ENCODE peak calls at places on chromosomes 6 and 20, in six cellular contexts. F, U, H, P, L and R are unnamed samples.

GRCh38 chr6:89148016-89148750 is 2.3 kb downstream of the PM20D2 start:
- DNase-seq in F (no peak), U (no peak), H (no peak), P (no peak), L (no peak), R (no peak)

GRCh38 chr6:327538-328183 is 35.4 kb downstream of the DUSP22 start:
- DNase-seq in F (peak), U (no peak), H (no peak), P (no peak), L (peak), R (peak)

GRCh38 chr6:153032255-153032882 is 29.9 kb upstream of the MTRF1L start:
- DNase-seq in F (peak), U (no peak), H (peak), P (no peak), L (no peak), R (peak)

GRCh38 chr6:39884696-39885095 is 49.6 kb downstream of the MOCS1 start:
- DNase-seq in F (peak), U (no peak), H (no peak), P (no peak), L (no peak), R (peak)

GRCh38 chr6:106132153-106132698 is 46.1 kb downstream of the PRDM1 start:
- DNase-seq in F (no peak), U (no peak), H (no peak), P (no peak), L (no peak), R (no peak)

GRCh38 chr6:163193326-163193725 is 221.2 kb upstream of the QKI start:
- DNase-seq in F (no peak), U (no peak), H (no peak), P (no peak), L (no peak), R (no peak)

GRCh38 chr6:105650367-105650766 is 247.5 kb upstream of the PREP start:
- DNase-seq in F (no peak), U (no peak), H (no peak), P (no peak), L (no peak), R (no peak)

GRCh38 chr20:13221673-13222318 is 722 bp downstream of the ISM1 start:
- DNase-seq in F (peak), U (peak), H (peak), P (peak), L (peak), R (peak)

GRCh38 chr6:144585217-144585814 is 300.2 kb downstream of the UTRN start:
- DNase-seq in F (peak), U (peak), H (peak), P (no peak), L (no peak), R (peak)

GRCh38 chr6:159693894-159694545 is 979 bp upstream of the SOD2 start:
- DNase-seq in F (peak), U (peak), H (no peak), P (no peak), L (no peak), R (no peak)

GRCh38 chr6:111691345-111692225 is 85.9 kb upstream of the TRAF3IP2 start:
- DNase-seq in F (peak), U (peak), H (no peak), P (no peak), L (no peak), R (peak)

GRCh38 chr20:1943267-1944002 is 48.2 kb downstream of the SIRPA start:
- DNase-seq in F (peak), U (peak), H (no peak), P (peak), L (peak), R (peak)

GRCh38 chr6:83696674-83697073 is 12.2 kb downstream of the SNAP91 start:
- DNase-seq in F (peak), U (no peak), H (no peak), P (no peak), L (no peak), R (no peak)

GRCh38 chr20:62023935-62024334 is 41.7 kb downstream of the TAF4 start:
- DNase-seq in F (no peak), U (no peak), H (no peak), P (no peak), L (no peak), R (no peak)

GRCh38 chr6:42021847-42022754 is 28.2 kb upstream of the TAF8 start:
- DNase-seq in F (peak), U (no peak), H (no peak), P (no peak), L (no peak), R (no peak)

GRCh38 chr20:610130-611046 is at the start of gene TCF15:
- DNase-seq in F (no peak), U (no peak), H (no peak), P (peak), L (peak), R (no peak)

GRCh38 chr6:111972714-111973678 is 80.9 kb upstream of the CCN6 start:
- DNase-seq in F (peak), U (no peak), H (no peak), P (peak), L (no peak), R (peak)

GRCh38 chr6:85078071-85078470 is 313.7 kb upstream of the TBX18 start:
- DNase-seq in F (peak), U (no peak), H (no peak), P (no peak), L (no peak), R (peak)

GRCh38 chr6:3385660-3386151 is 71.1 kb downstream of the SLC22A23 start:
- DNase-seq in F (peak), U (no peak), H (no peak), P (no peak), L (no peak), R (peak)

GRCh38 chr6:99178168-99178567 is 171.3 kb downstream of the FAXC start:
- DNase-seq in F (no peak), U (no peak), H (no peak), P (no peak), L (no peak), R (no peak)

GRCh38 chr6:15359335-15359862 is 113.5 kb downstream of the JARID2 start:
- DNase-seq in F (no peak), U (no peak), H (no peak), P (no peak), L (no peak), R (no peak)

GRCh38 chr6:123994891-123995635 is 191.4 kb downstream of the NKAIN2 start:
- DNase-seq in F (no peak), U (no peak), H (no peak), P (no peak), L (no peak), R (no peak)

GRCh38 chr6:67068781-67069180 is 1361.8 kb upstream of the EYS start:
- DNase-seq in F (no peak), U (no peak), H (no peak), P (no peak), L (no peak), R (no peak)

DNA sequence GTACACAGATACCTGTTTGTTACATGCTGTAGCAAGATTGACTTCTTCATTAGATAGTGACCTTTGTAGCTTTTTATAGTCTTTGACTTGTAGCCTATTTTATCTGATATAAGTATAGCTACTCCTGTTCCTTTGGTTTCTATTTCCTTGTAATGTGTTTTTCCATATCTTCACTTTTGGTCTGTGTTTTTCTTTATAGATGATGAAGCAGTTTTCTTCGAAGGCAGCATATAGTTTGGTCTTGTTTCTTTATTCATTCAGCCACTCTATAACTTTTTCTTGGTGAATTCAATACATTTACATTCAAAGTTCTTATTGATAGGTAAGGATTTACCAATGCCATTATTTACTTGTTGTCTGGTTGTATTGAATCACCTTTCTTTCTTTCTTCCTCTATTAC is 1357.3 kb upstream of the EYS start:
- DNase-seq in F (no peak), U (no peak), H (no peak), P (no peak), L (no peak), R (no peak)
- H3K4me3 ChIP-seq in F (no peak), U (no peak), H (no peak), P (no peak), L (no peak), R (no peak)

GRCh38 chr6:37566209-37566859 is 66.6 kb upstream of the CCDC167 start:
- DNase-seq in F (peak), U (peak), H (peak), P (peak), L (peak), R (no peak)
- TF ChIP-seq CTCF in F (peak), U (peak), H (peak), P (peak), L (peak), R (peak)

GRCh38 chr6:34514112-34514511 is 42.0 kb downstream of the SPDEF start:
- DNase-seq in F (no peak), U (no peak), H (no peak), P (peak), L (peak), R (no peak)

GRCh38 chr6:34511923-34512737 is 44.0 kb downstream of the SPDEF start:
- DNase-seq in F (no peak), U (no peak), H (no peak), P (peak), L (peak), R (no peak)

GRCh38 chr6:34514593-34515472 is 41.3 kb downstream of the SPDEF start:
- DNase-seq in F (peak), U (no peak), H (no peak), P (peak), L (peak), R (peak)

GRCh38 chr6:34512738-34513115 is 43.4 kb downstream of the SPDEF start:
- DNase-seq in F (no peak), U (no peak), H (no peak), P (no peak), L (peak), R (peak)

DNA sequence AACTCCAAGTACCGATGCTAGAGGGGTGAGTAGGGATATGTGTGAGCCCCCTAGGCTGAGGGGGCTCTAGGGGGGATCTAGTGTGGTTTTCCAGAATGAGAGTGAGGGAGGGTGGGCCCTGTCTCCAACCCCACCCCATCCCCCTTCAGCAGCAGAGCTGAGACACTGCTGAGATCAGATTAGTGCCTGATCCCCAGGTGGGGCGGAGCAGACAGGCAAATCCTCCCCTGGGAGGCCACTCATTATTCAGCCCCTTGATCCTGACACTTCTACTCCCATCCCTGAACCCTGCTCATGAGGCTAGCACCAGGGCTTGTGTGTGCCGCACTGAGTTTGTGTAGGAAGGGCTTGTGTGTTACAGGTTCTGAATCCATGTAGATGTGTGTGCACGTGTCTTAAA is 42.5 kb downstream of the SPDEF start:
- DNase-seq in F (no peak), U (no peak), H (no peak), P (peak), L (peak), R (no peak)
- H3K4me3 ChIP-seq in F (no peak), U (no peak), H (no peak), P (no peak), L (no peak), R (no peak)

DNA sequence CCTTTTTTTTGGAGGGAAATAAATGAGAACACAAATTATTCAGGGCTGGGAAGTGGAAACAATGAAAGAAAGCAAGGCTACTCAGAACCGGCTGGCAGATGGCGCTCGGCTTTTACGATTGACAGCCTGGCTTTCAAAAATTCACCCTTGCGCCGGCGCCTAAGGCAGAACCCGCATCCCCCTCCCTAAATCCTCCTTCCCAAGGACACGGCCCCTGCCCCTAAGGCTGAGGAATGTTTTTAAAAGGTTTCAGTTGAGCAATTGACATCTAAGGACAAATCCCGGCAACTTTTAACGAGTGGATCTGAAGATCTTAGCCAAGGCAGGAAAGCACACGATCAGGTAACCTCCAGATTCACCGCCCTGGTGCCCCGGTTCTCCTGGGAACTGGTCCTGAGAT is 16.3 kb downstream of the GNAS start:
- DNase-seq in F (no peak), U (no peak), H (no peak), P (no peak), L (no peak), R (no peak)
- TF ChIP-seq CTCF in F (no peak), U (no peak), H (peak), P (peak), L (peak), R (peak)

GRCh38 chr6:36523936-36524499 is 23.3 kb downstream of the STK38 start:
- DNase-seq in F (no peak), U (no peak), H (no peak), P (no peak), L (no peak), R (no peak)
- H3K4me3 ChIP-seq in F (no peak), U (no peak), H (no peak), P (no peak), L (no peak), R (no peak)

DNA sequence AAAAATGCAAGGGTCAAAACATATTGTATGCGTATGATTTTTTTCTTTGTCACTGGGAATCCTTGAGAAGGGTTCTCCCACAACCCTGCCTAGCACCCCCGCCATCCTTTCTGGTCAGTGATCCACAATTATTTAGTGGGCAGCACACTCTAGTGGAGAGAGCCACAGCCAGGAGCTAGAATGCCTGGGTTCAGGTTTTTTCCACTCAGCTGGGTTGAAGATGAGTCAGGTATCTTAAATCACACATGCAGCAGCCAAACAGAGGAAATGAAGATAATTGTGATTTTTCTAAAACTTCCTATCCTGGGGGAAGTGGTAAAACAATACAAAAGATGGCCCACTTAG is 243.1 kb downstream of the PKHD1 start:
- DNase-seq in F (no peak), U (no peak), H (peak), P (no peak), L (no peak), R (no peak)
- TF ChIP-seq CTCF in F (no peak), U (no peak), H (peak), P (no peak), L (no peak), R (no peak)

GRCh38 chr20:21623074-21623780 is 82.2 kb upstream of the PAX1 start:
- DNase-seq in F (no peak), U (no peak), H (no peak), P (no peak), L (no peak), R (no peak)
- H3K4me3 ChIP-seq in F (no peak), U (no peak), H (no peak), P (no peak), L (no peak), R (no peak)

GRCh38 chr6:149437212-149437611 is 37.1 kb downstream of the SUMO4 start:
- DNase-seq in F (no peak), U (no peak), H (no peak), P (no peak), L (no peak), R (no peak)
- TF ChIP-seq CTCF in F (no peak), U (no peak), H (no peak), P (no peak), L (no peak), R (no peak)

DNA sequence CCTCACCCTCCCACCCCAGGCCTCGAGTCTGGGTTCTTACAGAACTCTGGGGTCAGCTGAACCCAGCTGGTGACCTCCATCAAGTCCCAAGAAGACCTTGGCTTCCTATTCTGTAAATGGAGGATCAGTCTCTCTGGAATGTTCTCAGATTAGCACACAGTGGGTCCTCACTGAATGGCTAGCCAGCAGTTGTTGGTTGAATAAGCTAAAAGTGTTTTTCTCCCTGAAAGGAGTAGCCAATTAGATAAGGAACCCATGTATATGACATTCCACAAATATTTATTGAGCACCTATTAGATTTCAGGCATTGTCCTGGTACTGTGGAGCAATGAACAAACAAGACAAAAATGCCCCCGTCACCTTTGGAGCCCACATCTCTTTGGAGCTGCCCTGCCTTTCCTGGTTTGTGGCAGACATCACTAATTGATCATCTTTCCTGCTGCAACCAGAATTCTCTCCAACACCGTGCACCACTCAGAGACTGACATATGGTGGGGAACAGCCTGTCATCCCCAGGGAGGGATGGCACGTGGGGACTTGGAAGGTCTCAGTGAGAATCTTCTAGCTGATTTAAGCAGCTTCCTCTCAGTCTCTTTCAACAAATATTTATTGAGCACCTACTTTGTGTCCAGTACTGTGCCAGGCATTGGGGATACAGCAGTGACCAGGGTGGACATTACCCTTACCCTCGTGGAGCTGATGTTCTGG is 81.9 kb downstream of the CEBPB start:
- DNase-seq in F (no peak), U (no peak), H (no peak), P (no peak), L (no peak), R (no peak)
- H3K4me3 ChIP-seq in F (no peak), U (no peak), H (no peak), P (no peak), L (no peak), R (no peak)